ENCODE peak calls at places on chromosomes 4 and X, in four cellular contexts. R is IMR-90, E is mesenchymal stem cell, D is trophoblast cell. A is an unnamed sample.

GRCh38 chr4:158209825-158210807 is at the start of gene TMEM144:
- DNase-seq in R (peak; percentile 85), E (peak; percentile 93), D (peak; percentile 94), A (peak; percentile 63)

GRCh38 chr4:2280531-2281300 is 18.8 kb upstream of the MXD4 start:
- DNase-seq in E (no peak), R (no peak), D (no peak), A (no peak)

GRCh38 chrX:20594985-20595384 is 328.3 kb upstream of the RPS6KA3 start:
- DNase-seq in E (no peak), D (peak; percentile 76), R (no peak), A (peak; percentile 0)

GRCh38 chr4:186724048-186724860 is 598 bp upstream of the FAT1 start:
- DNase-seq in E (peak; percentile 60), D (peak; percentile 79), R (peak; percentile 49), A (peak; percentile 57)

GRCh38 chr4:94577136-94577535 is 125.4 kb downstream of the PDLIM5 start:
- DNase-seq in D (no peak), R (peak; percentile 67), E (peak; percentile 80), A (peak; percentile 80)

GRCh38 chr4:129014566-129015509 is 78.5 kb downstream of the SCLT1 start:
- DNase-seq in D (peak; percentile 74), R (peak; percentile 14), E (no peak), A (no peak)

GRCh38 chr4:121786221-121786620 is 14.9 kb upstream of the EXOSC9 start:
- DNase-seq in D (no peak), E (no peak), R (no peak), A (no peak)

GRCh38 chr4:1171306-1172227 is 816 bp downstream of the SPON2 start:
- DNase-seq in R (no peak), E (no peak), D (no peak), A (no peak)

GRCh38 chr4:95045429-95045828 is 287.7 kb downstream of the BMPR1B start:
- DNase-seq in E (no peak), R (no peak), D (peak; percentile 46), A (no peak)

GRCh38 chr4:73520821-73521220 is 39.3 kb downstream of the AFM start:
- DNase-seq in D (no peak), E (peak; percentile 69), R (peak; percentile 60), A (peak; percentile 14)

GRCh38 chrX:115284877-115285276 is 4.6 kb upstream of the LUZP4 start:
- DNase-seq in R (no peak), E (no peak), D (no peak), A (no peak)

GRCh38 chrX:119156241-119156640 is 28.6 kb upstream of the KIAA1210 start:
- DNase-seq in R (no peak), D (no peak), E (no peak), A (no peak)

GRCh38 chr4:15729910-15730533 is 27.2 kb downstream of the BST1 start:
- DNase-seq in E (peak; percentile 57), D (peak; percentile 87), R (peak; percentile 53), A (peak; percentile 29)

GRCh38 chr4:168637872-168638756 is 141.3 kb downstream of the PALLD start:
- DNase-seq in R (peak; percentile 78), D (no peak), E (peak; percentile 33), A (no peak)

GRCh38 chrX:69038188-69038587 is 127.1 kb downstream of the PJA1 start:
- DNase-seq in R (no peak), E (no peak), D (no peak), A (no peak)

GRCh38 chr4:140875751-140876389 is 119.7 kb upstream of the TBC1D9 start:
- DNase-seq in R (no peak), D (no peak), E (no peak), A (no peak)

GRCh38 chr4:7451800-7452199 is 17.1 kb upstream of the PSAPL1 start:
- DNase-seq in E (no peak), R (no peak), D (no peak), A (no peak)

GRCh38 chr4:5955201-5955821 is 62.4 kb upstream of the CRMP1 start:
- DNase-seq in E (no peak), R (no peak), D (no peak), A (no peak)

GRCh38 chr4:52037730-52038108 is 380 bp downstream of the SGCB start:
- DNase-seq in E (peak; percentile 48), R (peak; percentile 33), D (no peak), A (no peak)

DNA sequence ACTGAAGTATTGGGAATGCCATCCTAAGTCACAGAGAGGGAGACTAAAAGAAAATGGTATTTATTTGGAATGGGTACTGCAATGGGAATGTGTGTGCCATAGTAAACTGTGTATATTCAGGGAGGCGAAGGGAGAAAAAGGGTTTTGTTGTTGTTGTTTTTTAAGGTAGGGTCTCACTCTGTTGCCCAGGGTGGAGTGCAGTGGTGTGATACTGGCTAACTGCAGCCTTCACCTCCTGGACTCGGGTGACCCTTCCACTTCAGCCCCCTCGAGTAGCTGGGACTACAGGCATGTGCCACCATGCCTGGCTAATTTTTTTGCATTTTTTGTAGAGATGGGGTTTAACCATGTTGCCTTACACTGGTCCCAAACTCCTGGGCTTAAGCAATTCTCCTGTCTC is 4.3 kb upstream of the SLC10A3 start:
- DNase-seq in D (no peak), R (no peak), E (no peak), A (no peak)
- H3K4me3 ChIP-seq in D (no peak overlapping the region), R (no peak overlapping the region), E (no peak overlapping the region), A (no peak overlapping the region)

GRCh38 chr4:184403384-184403781 is 71.0 kb downstream of the IRF2 start:
- DNase-seq in R (peak; percentile 11), E (no peak), D (no peak), A (no peak)
- H4K91ac ChIP-seq in R (peak overlapping the region; percentile 45), E (no peak overlapping the region), D (no peak overlapping the region), A (no peak overlapping the region)

GRCh38 chrX:97835969-97836368 is 952.3 kb downstream of the RPA4 start:
- DNase-seq in E (no peak), R (no peak), D (no peak), A (no peak)
- H2BK5ac ChIP-seq in E (no peak overlapping the region), R (no peak overlapping the region), D (no peak overlapping the region), A (no peak overlapping the region)

GRCh38 chr4:40995850-40996249 is 218.5 kb downstream of the APBB2 start:
- DNase-seq in R (peak; percentile 83), D (no peak), E (peak; percentile 82), A (no peak)

DNA sequence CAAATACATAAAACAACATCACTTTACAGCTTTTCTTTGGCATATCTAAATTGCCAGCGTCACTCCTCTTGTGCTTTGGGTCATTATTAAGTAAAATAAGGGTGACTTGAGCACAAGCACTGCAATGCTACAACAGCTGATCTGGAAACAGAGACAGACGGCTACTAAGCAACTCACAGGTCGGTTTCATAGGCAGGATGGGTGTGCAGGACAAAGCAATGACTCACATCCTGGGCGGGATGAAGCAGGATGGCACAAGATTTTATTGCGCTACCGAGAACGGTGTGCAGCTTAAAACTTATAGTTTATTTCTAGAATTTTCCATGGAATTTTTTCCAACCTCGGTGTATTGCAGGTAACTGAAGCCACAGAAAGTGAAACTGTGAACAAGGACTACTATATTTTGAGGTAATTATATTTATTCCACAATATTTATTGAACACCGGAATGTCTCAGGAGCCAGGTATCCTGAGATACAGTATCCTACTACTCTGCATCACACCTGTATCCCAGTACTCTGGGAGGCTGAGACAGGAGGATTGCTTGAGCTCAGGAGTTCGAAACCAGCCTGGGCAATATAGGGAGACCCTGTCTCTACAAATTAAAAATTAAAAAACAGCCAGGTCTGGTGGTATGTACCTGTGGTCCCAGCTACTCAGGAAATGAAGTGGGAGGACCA is 215.5 kb downstream of the APBB2 start:
- DNase-seq in D (peak; percentile 41), E (peak; percentile 78), R (peak; percentile 20), A (no peak)
- H3K4me3 ChIP-seq in D (no peak overlapping the region), E (no peak overlapping the region), R (no peak overlapping the region), A (no peak overlapping the region)

GRCh38 chr4:96784336-96784735 is 944.4 kb downstream of the PDHA2 start:
- DNase-seq in E (no peak), R (no peak), D (no peak), A (no peak)
- H4K91ac ChIP-seq in E (no peak overlapping the region), R (no peak overlapping the region), D (no peak overlapping the region), A (no peak overlapping the region)

GRCh38 chrX:15952212-15952611 is 97.6 kb upstream of the AP1S2 start:
- DNase-seq in D (no peak), E (no peak), R (no peak), A (no peak)

GRCh38 chrX:15943393-15943792 is 88.8 kb upstream of the AP1S2 start:
- DNase-seq in D (no peak), E (no peak), R (no peak), A (no peak)

GRCh38 chrX:15946783-15947550 is 92.4 kb upstream of the AP1S2 start:
- DNase-seq in R (peak; percentile 86), E (peak; percentile 83), D (no peak), A (no peak)

GRCh38 chrX:15947648-15948317 is 93.2 kb upstream of the AP1S2 start:
- DNase-seq in D (no peak), E (peak; percentile 53), R (peak; percentile 63), A (peak; percentile 3)

GRCh38 chrX:15948318-15948660 is 93.7 kb upstream of the AP1S2 start:
- DNase-seq in D (no peak), E (no peak), R (no peak), A (no peak)
- H2BK5ac ChIP-seq in D (no peak overlapping the region), E (no peak overlapping the region), R (peak overlapping the region; percentile 20), A (no peak overlapping the region)

GRCh38 chr4:114316789-114317188 is 281.8 kb upstream of the UGT8 start:
- DNase-seq in D (no peak), R (no peak), E (no peak), A (no peak)
- H3K4me3 ChIP-seq in D (no peak overlapping the region), R (no peak overlapping the region), E (no peak overlapping the region), A (no peak overlapping the region)

DNA sequence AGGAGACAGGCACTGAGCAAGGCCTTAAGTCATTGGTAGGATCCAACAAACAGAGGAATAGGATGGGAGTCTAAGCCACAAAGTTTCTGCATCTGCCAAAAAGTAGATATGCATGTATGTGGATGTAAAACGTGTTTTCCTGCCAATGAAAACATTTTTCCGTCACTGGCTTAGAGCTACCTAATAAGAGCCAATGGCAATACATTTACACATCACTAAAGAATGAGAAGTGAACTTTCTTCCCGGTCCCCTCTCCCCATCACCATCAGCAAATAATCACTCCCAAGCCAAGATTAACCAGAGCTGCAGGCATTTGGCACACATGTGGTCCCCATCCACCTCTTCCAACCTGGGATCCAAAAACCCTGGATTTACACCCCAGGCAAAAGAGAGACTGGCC is 131.6 kb downstream of the CHIC2 start:
- DNase-seq in R (peak; percentile 99), D (no peak), E (no peak), A (no peak)
- H4K91ac ChIP-seq in R (peak overlapping the region; percentile 78), D (no peak overlapping the region), E (no peak overlapping the region), A (no peak overlapping the region)